ENCODE peak calls at places on chromosomes 6 and 20, in eight cellular contexts. Y, B, J, T, C, Q, D and N are unnamed samples.

GRCh38 chr6:45049188-45049843 is 278.8 kb upstream of the RUNX2 start:
- DNase-seq in D (no peak), T (no peak), B (peak), Q (no peak), Y (no peak), J (no peak), C (no peak), N (no peak)

GRCh38 chr6:137159912-137160311 is 13.5 kb downstream of the IL22RA2 start:
- DNase-seq in B (peak), J (no peak), Y (no peak), D (no peak), C (no peak), T (no peak), Q (no peak), N (no peak)

GRCh38 chr20:61291166-61291829 is 39.2 kb downstream of the CDH4 start:
- DNase-seq in C (no peak), Q (no peak), B (no peak), D (no peak), T (no peak), J (no peak), Y (no peak), N (no peak)

GRCh38 chr6:40791004-40791403 is 203.8 kb upstream of the LRFN2 start:
- DNase-seq in C (no peak), B (peak), Y (no peak), D (no peak), J (no peak), T (no peak), Q (no peak), N (no peak)

GRCh38 chr6:32852844-32853540 is 512 bp downstream of the TAP1 start:
- DNase-seq in D (peak), C (no peak), Q (peak), B (peak), T (no peak), Y (no peak), J (peak), N (peak)

GRCh38 chr20:60728705-60729104 is 523.4 kb upstream of the CDH4 start:
- DNase-seq in B (no peak), J (no peak), C (no peak), Y (no peak), T (no peak), Q (no peak), D (no peak), N (no peak)

GRCh38 chr20:19254086-19254821 is 41.8 kb downstream of the SLC24A3 start:
- DNase-seq in Q (no peak), C (peak), T (no peak), B (no peak), Y (no peak), J (no peak), D (no peak), N (no peak)

GRCh38 chr20:8151371-8151770 is 19.3 kb downstream of the PLCB1 start:
- DNase-seq in B (peak), Q (no peak), D (peak), T (no peak), Y (no peak), J (no peak), C (no peak), N (no peak)

GRCh38 chr20:23059831-23060230 is 10.4 kb upstream of the THBD start:
- DNase-seq in T (no peak), D (no peak), C (no peak), Q (no peak), J (no peak), Y (no peak), B (no peak), N (peak)

GRCh38 chr6:117477988-117478852 is 4.3 kb upstream of the DCBLD1 start:
- DNase-seq in D (no peak), Y (peak), J (no peak), B (peak), T (no peak), C (no peak), Q (no peak), N (no peak)
- TF ChIP-seq CTCF in D (peak), Y (peak), J (peak), B (peak), T (peak), C (peak), Q (no peak), N (no peak)

DNA sequence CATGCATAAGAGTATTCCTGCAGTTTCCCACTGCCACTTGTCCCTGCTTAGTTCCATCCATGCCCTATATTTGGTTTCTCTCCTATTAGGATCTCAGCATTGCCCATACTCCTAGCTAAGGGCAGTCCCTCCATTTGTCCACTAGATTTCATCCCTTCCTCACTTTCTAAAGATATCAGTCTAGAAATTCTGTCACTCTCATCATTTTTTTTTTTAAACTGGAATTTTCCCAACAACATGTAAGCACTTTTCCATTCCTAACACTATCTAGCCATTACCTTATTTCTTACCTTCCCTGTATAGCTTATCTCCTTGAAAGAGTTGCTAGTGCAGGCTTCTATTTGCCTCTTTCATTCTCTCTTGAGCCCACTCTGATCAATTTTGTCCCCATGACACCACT is 312.2 kb downstream of the BTBD3 start:
- DNase-seq in D (no peak), Q (no peak), C (no peak), T (no peak), Y (no peak), J (no peak), B (no peak), N (no peak)
- TF ChIP-seq CTCF in D (no peak), Q (no peak), C (no peak), T (no peak), Y (no peak), J (no peak), B (no peak), N (no peak)

GRCh38 chr6:135759831-135760230 is 91.7 kb upstream of the PDE7B start:
- DNase-seq in C (no peak), J (no peak), B (peak), T (no peak), Q (no peak), D (no peak), Y (no peak), N (no peak)
- TF ChIP-seq CTCF in C (no peak), J (no peak), B (peak), T (no peak), Q (no peak), D (no peak), Y (peak), N (no peak)

GRCh38 chr6:142444388-142444787 is 142.6 kb downstream of the ADGRG6 start:
- DNase-seq in J (no peak), B (no peak), T (no peak), Y (no peak), D (no peak), C (no peak), Q (no peak), N (no peak)

GRCh38 chr6:142443102-142443501 is 141.3 kb downstream of the ADGRG6 start:
- DNase-seq in D (no peak), Y (no peak), C (no peak), J (no peak), Q (no peak), T (no peak), B (no peak), N (no peak)

GRCh38 chr6:142446576-142446975 is 144.8 kb downstream of the ADGRG6 start:
- DNase-seq in T (no peak), D (no peak), Q (no peak), J (no peak), B (no peak), Y (no peak), C (no peak), N (no peak)

GRCh38 chr6:142441716-142442115 is 139.9 kb downstream of the ADGRG6 start:
- DNase-seq in C (no peak), J (no peak), Y (no peak), T (no peak), B (no peak), D (no peak), Q (no peak), N (no peak)

GRCh38 chr6:142444800-142445405 is 143.1 kb downstream of the ADGRG6 start:
- DNase-seq in B (no peak), T (no peak), C (no peak), Q (no peak), J (no peak), Y (no peak), D (no peak), N (no peak)
- TF ChIP-seq CTCF in B (no peak), T (no peak), C (no peak), Q (no peak), J (no peak), Y (no peak), D (no peak), N (no peak)

GRCh38 chr6:68400396-68400795 is 234.7 kb upstream of the ADGRB3 start:
- DNase-seq in Q (no peak), J (no peak), C (no peak), T (no peak), B (no peak), Y (no peak), D (no peak), N (no peak)
- TF ChIP-seq CTCF in Q (no peak), J (no peak), C (no peak), T (peak), B (no peak), Y (peak), D (no peak), N (no peak)

GRCh38 chr6:3205913-3206312 is 21.5 kb downstream of the TUBB2B start:
- DNase-seq in B (peak), D (peak), C (peak), Y (no peak), Q (no peak), J (no peak), T (no peak), N (no peak)
- TF ChIP-seq CTCF in B (no peak), D (no peak), C (no peak), Y (no peak), Q (no peak), J (no peak), T (no peak), N (no peak)

GRCh38 chr6:83517500-83517899 is 5.2 kb downstream of the PRSS35 start:
- DNase-seq in J (no peak), C (no peak), Y (no peak), D (no peak), T (no peak), B (peak), Q (no peak), N (no peak)

GRCh38 chr6:83514877-83515466 is 2.6 kb downstream of the PRSS35 start:
- DNase-seq in B (peak), Y (peak), D (peak), C (peak), Q (no peak), J (no peak), T (peak), N (peak)

DNA sequence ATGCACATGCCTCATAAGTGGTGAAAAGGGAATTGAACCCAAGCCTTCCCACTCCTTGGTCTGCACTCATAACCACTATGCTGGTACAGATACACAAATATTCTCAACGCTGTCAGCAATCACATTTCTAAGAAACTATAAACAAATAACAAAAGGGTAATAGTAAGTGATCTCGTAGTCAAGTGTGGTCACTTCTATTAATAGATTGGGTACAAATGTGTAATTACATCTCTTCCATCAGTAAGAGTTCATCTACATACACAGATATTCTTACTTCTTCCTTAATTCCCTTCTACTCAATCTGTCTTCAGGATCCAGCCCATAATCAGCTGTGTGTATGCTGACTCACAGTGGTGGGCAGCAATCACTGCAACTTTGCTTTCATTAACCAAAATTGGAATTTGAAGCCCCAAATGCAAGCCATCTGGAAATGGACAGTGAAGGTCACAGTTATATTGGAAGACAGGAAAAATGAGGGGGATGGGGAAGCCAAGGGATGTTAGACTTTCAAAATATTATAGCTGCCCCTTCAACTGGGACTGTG is 6.7 kb downstream of the PRSS35 start:
- DNase-seq in B (no peak), Y (no peak), C (no peak), D (peak), Q (no peak), J (no peak), T (no peak), N (no peak)
- TF ChIP-seq CTCF in B (no peak), Y (no peak), C (peak), D (peak), Q (no peak), J (no peak), T (peak), N (no peak)

GRCh38 chr6:110980648-110981047 is 1.2 kb upstream of the RPF2 start:
- DNase-seq in Y (no peak), T (no peak), J (no peak), B (no peak), D (no peak), C (no peak), Q (no peak), N (no peak)

GRCh38 chr6:110976575-110976974 is 5.3 kb upstream of the RPF2 start:
- DNase-seq in C (no peak), J (no peak), D (no peak), B (no peak), Q (no peak), Y (no peak), T (no peak), N (no peak)

GRCh38 chr6:110979565-110980096 is 2.2 kb upstream of the RPF2 start:
- DNase-seq in J (no peak), C (no peak), Y (no peak), T (no peak), Q (no peak), D (no peak), B (no peak), N (no peak)

GRCh38 chr6:110980227-110980626 is 1.6 kb upstream of the RPF2 start:
- DNase-seq in Y (no peak), J (no peak), C (no peak), B (no peak), T (no peak), D (no peak), Q (no peak), N (no peak)
- TF ChIP-seq CTCF in Y (no peak), J (no peak), C (no peak), B (no peak), T (no peak), D (no peak), Q (no peak), N (no peak)